ENCODE peak calls at places on chromosomes 12 and 14, in seven cellular contexts. One of them, this sample, is unnamed.

GRCh38 chr12:104600790-104601739 is 144.3 kb downstream of the CHST11 start:
- DNase-seq in MCF 10A: no peak
- DNase-seq in cardiac muscle cell: peak
- DNase-seq in kidney epithelial cell: no peak
- DNase-seq in nucleus accumbens: no peak
- DNase-seq in vagina: no peak
- DNase-seq in GM23338: no peak
- DNase-seq in this sample: no peak

GRCh38 chr14:70416717-70417349 is at the start of gene SYNJ2BP:
- DNase-seq in kidney epithelial cell: peak
- DNase-seq in MCF 10A: peak
- DNase-seq in GM23338: peak
- DNase-seq in nucleus accumbens: peak
- DNase-seq in cardiac muscle cell: peak
- DNase-seq in vagina: no peak
- DNase-seq in this sample: peak

GRCh38 chr12:19440019-19440858 is 947 bp downstream of the AEBP2 start:
- DNase-seq in kidney epithelial cell: no peak
- DNase-seq in cardiac muscle cell: peak
- DNase-seq in MCF 10A: peak
- DNase-seq in GM23338: peak
- DNase-seq in nucleus accumbens: peak
- DNase-seq in vagina: no peak
- DNase-seq in this sample: peak

GRCh38 chr14:38481939-38482678 is 226.2 kb upstream of the CLEC14A start:
- DNase-seq in cardiac muscle cell: peak
- DNase-seq in nucleus accumbens: no peak
- DNase-seq in kidney epithelial cell: peak
- DNase-seq in vagina: no peak
- DNase-seq in GM23338: peak
- DNase-seq in MCF 10A: peak
- DNase-seq in this sample: peak

GRCh38 chr14:95327558-95328374 is 8.1 kb upstream of the CLMN start:
- DNase-seq in GM23338: no peak
- DNase-seq in cardiac muscle cell: no peak
- DNase-seq in vagina: no peak
- DNase-seq in MCF 10A: no peak
- DNase-seq in nucleus accumbens: no peak
- DNase-seq in kidney epithelial cell: no peak
- DNase-seq in this sample: no peak

GRCh38 chr12:52380271-52380694 is 5.2 kb downstream of the KRT84 start:
- DNase-seq in vagina: no peak
- DNase-seq in GM23338: peak
- DNase-seq in cardiac muscle cell: peak
- DNase-seq in MCF 10A: peak
- DNase-seq in kidney epithelial cell: no peak
- DNase-seq in nucleus accumbens: peak
- DNase-seq in this sample: peak

GRCh38 chr12:124208469-124208868 is 86.4 kb upstream of the RFLNA start:
- DNase-seq in nucleus accumbens: no peak
- DNase-seq in MCF 10A: no peak
- DNase-seq in vagina: no peak
- DNase-seq in GM23338: no peak
- DNase-seq in cardiac muscle cell: peak
- DNase-seq in kidney epithelial cell: no peak
- DNase-seq in this sample: no peak

GRCh38 chr14:103657466-103657865 is 28.5 kb downstream of the KLC1 start:
- DNase-seq in MCF 10A: no peak
- DNase-seq in GM23338: no peak
- DNase-seq in vagina: no peak
- DNase-seq in nucleus accumbens: no peak
- DNase-seq in kidney epithelial cell: no peak
- DNase-seq in cardiac muscle cell: peak
- DNase-seq in this sample: no peak

GRCh38 chr12:103748002-103748401 is 93.0 kb downstream of the NT5DC3 start:
- DNase-seq in cardiac muscle cell: no peak
- DNase-seq in kidney epithelial cell: no peak
- DNase-seq in vagina: no peak
- DNase-seq in MCF 10A: no peak
- DNase-seq in GM23338: no peak
- DNase-seq in nucleus accumbens: no peak
- DNase-seq in this sample: no peak

GRCh38 chr14:50037240-50037639 is 79.1 kb downstream of the VCPKMT start:
- DNase-seq in kidney epithelial cell: no peak
- DNase-seq in vagina: no peak
- DNase-seq in cardiac muscle cell: no peak
- DNase-seq in MCF 10A: no peak
- DNase-seq in nucleus accumbens: no peak
- DNase-seq in GM23338: no peak
- DNase-seq in this sample: no peak

GRCh38 chr14:26820578-26820977 is 222.7 kb upstream of the NOVA1 start:
- DNase-seq in GM23338: no peak
- DNase-seq in MCF 10A: no peak
- DNase-seq in nucleus accumbens: no peak
- DNase-seq in vagina: no peak
- DNase-seq in cardiac muscle cell: no peak
- DNase-seq in kidney epithelial cell: no peak
- DNase-seq in this sample: peak

GRCh38 chr14:20331048-20331613 is 1.9 kb downstream of the CCNB1IP1 start:
- DNase-seq in nucleus accumbens: no peak
- DNase-seq in vagina: no peak
- DNase-seq in kidney epithelial cell: no peak
- DNase-seq in GM23338: no peak
- DNase-seq in MCF 10A: no peak
- DNase-seq in cardiac muscle cell: no peak
- DNase-seq in this sample: no peak

GRCh38 chr14:57918791-57919190 is 52.9 kb upstream of the SLC35F4 start:
- DNase-seq in vagina: no peak
- DNase-seq in cardiac muscle cell: no peak
- DNase-seq in kidney epithelial cell: no peak
- DNase-seq in nucleus accumbens: no peak
- DNase-seq in MCF 10A: no peak
- DNase-seq in GM23338: no peak
- DNase-seq in this sample: no peak

GRCh38 chr12:104190641-104191176 is 24.9 kb upstream of the TXNRD1 start:
- DNase-seq in MCF 10A: no peak
- DNase-seq in cardiac muscle cell: no peak
- DNase-seq in nucleus accumbens: no peak
- DNase-seq in GM23338: no peak
- DNase-seq in vagina: no peak
- DNase-seq in kidney epithelial cell: no peak
- DNase-seq in this sample: no peak

GRCh38 chr12:28611501-28611900 is 421.2 kb downstream of the CCDC91 start:
- DNase-seq in nucleus accumbens: no peak
- DNase-seq in cardiac muscle cell: no peak
- DNase-seq in vagina: no peak
- DNase-seq in MCF 10A: peak
- DNase-seq in GM23338: no peak
- DNase-seq in kidney epithelial cell: no peak
- DNase-seq in this sample: no peak

GRCh38 chr12:52190860-52191729 is 719 bp downstream of the KRT80 start:
- DNase-seq in GM23338: no peak
- DNase-seq in vagina: no peak
- DNase-seq in nucleus accumbens: no peak
- DNase-seq in cardiac muscle cell: no peak
- DNase-seq in kidney epithelial cell: no peak
- DNase-seq in MCF 10A: no peak
- DNase-seq in this sample: no peak

GRCh38 chr14:73472182-73473114 is 14.1 kb upstream of the NUMB start:
- DNase-seq in vagina: no peak
- DNase-seq in cardiac muscle cell: peak
- DNase-seq in nucleus accumbens: peak
- DNase-seq in MCF 10A: peak
- DNase-seq in GM23338: peak
- DNase-seq in kidney epithelial cell: no peak
- DNase-seq in this sample: peak

GRCh38 chr14:71931492-71932228 is 569 bp upstream of the RGS6 start:
- DNase-seq in kidney epithelial cell: no peak
- DNase-seq in nucleus accumbens: peak
- DNase-seq in cardiac muscle cell: no peak
- DNase-seq in GM23338: no peak
- DNase-seq in MCF 10A: peak
- DNase-seq in vagina: no peak
- DNase-seq in this sample: no peak

GRCh38 chr12:77133566-77133965 is 68.2 kb upstream of the E2F7 start:
- DNase-seq in kidney epithelial cell: no peak
- DNase-seq in cardiac muscle cell: peak
- DNase-seq in nucleus accumbens: no peak
- DNase-seq in vagina: no peak
- DNase-seq in GM23338: peak
- DNase-seq in MCF 10A: peak
- DNase-seq in this sample: peak

GRCh38 chr12:114344264-114344663 is 61.7 kb downstream of the TBX5 start:
- DNase-seq in GM23338: no peak
- DNase-seq in cardiac muscle cell: no peak
- DNase-seq in nucleus accumbens: no peak
- DNase-seq in kidney epithelial cell: no peak
- DNase-seq in vagina: no peak
- DNase-seq in MCF 10A: no peak
- DNase-seq in this sample: no peak

GRCh38 chr12:10304161-10304574 is 3.5 kb upstream of the KLRD1 start:
- DNase-seq in MCF 10A: peak
- DNase-seq in cardiac muscle cell: no peak
- DNase-seq in vagina: no peak
- DNase-seq in nucleus accumbens: no peak
- DNase-seq in GM23338: no peak
- DNase-seq in kidney epithelial cell: peak
- DNase-seq in this sample: no peak

GRCh38 chr14:80973918-80974317 is 18.5 kb downstream of the TSHR start:
- DNase-seq in nucleus accumbens: no peak
- DNase-seq in GM23338: no peak
- DNase-seq in vagina: no peak
- DNase-seq in cardiac muscle cell: no peak
- DNase-seq in kidney epithelial cell: peak
- DNase-seq in MCF 10A: no peak
- DNase-seq in this sample: no peak

GRCh38 chr14:91369628-91370445 is 47.8 kb downstream of the CCDC88C start:
- DNase-seq in GM23338: no peak
- DNase-seq in MCF 10A: peak
- DNase-seq in vagina: no peak
- DNase-seq in cardiac muscle cell: no peak
- DNase-seq in nucleus accumbens: peak
- DNase-seq in kidney epithelial cell: no peak
- DNase-seq in this sample: no peak

GRCh38 chr14:75165586-75166391 is 10.6 kb downstream of the TMED10 start:
- DNase-seq in nucleus accumbens: peak
- DNase-seq in vagina: no peak
- DNase-seq in kidney epithelial cell: no peak
- DNase-seq in cardiac muscle cell: peak
- DNase-seq in MCF 10A: no peak
- DNase-seq in GM23338: no peak
- DNase-seq in this sample: no peak

GRCh38 chr14:76883437-76883836 is 57.2 kb downstream of the LRRC74A start:
- DNase-seq in MCF 10A: no peak
- DNase-seq in GM23338: no peak
- DNase-seq in vagina: no peak
- DNase-seq in cardiac muscle cell: no peak
- DNase-seq in nucleus accumbens: no peak
- DNase-seq in kidney epithelial cell: no peak
- DNase-seq in this sample: no peak

GRCh38 chr14:49959822-49960408 is 67.0 kb downstream of the ARF6 start:
- DNase-seq in MCF 10A: no peak
- DNase-seq in cardiac muscle cell: no peak
- DNase-seq in GM23338: no peak
- DNase-seq in kidney epithelial cell: no peak
- DNase-seq in vagina: no peak
- DNase-seq in nucleus accumbens: no peak
- DNase-seq in this sample: no peak

GRCh38 chr14:91084516-91084915 is 24.1 kb upstream of the RPS6KA5 start:
- DNase-seq in vagina: no peak
- DNase-seq in MCF 10A: no peak
- DNase-seq in cardiac muscle cell: no peak
- DNase-seq in kidney epithelial cell: no peak
- DNase-seq in GM23338: no peak
- DNase-seq in nucleus accumbens: no peak
- DNase-seq in this sample: no peak

GRCh38 chr14:100049220-100049619 is 16.0 kb upstream of the EVL start:
- DNase-seq in vagina: no peak
- DNase-seq in nucleus accumbens: no peak
- DNase-seq in GM23338: no peak
- DNase-seq in kidney epithelial cell: no peak
- DNase-seq in cardiac muscle cell: peak
- DNase-seq in MCF 10A: peak
- DNase-seq in this sample: no peak

GRCh38 chr14:97262336-97262735 is 465.2 kb downstream of the VRK1 start:
- DNase-seq in cardiac muscle cell: no peak
- DNase-seq in vagina: no peak
- DNase-seq in GM23338: no peak
- DNase-seq in nucleus accumbens: no peak
- DNase-seq in kidney epithelial cell: no peak
- DNase-seq in MCF 10A: no peak
- DNase-seq in this sample: no peak

GRCh38 chr14:73802431-73803188 is 49.0 kb upstream of the PTGR2 start:
- DNase-seq in vagina: no peak
- DNase-seq in GM23338: peak
- DNase-seq in MCF 10A: peak
- DNase-seq in kidney epithelial cell: no peak
- DNase-seq in cardiac muscle cell: peak
- DNase-seq in nucleus accumbens: no peak
- DNase-seq in this sample: peak

GRCh38 chr12:48815281-48816110 is 2.8 kb upstream of the CACNB3 start:
- DNase-seq in MCF 10A: peak
- DNase-seq in kidney epithelial cell: peak
- DNase-seq in vagina: no peak
- DNase-seq in cardiac muscle cell: peak
- DNase-seq in GM23338: peak
- DNase-seq in nucleus accumbens: peak
- DNase-seq in this sample: peak

GRCh38 chr14:54627325-54627717 is 60.4 kb downstream of the SAMD4A start:
- DNase-seq in cardiac muscle cell: no peak
- DNase-seq in kidney epithelial cell: no peak
- DNase-seq in MCF 10A: no peak
- DNase-seq in GM23338: peak
- DNase-seq in nucleus accumbens: no peak
- DNase-seq in vagina: no peak
- DNase-seq in this sample: no peak

GRCh38 chr12:4736048-4736447 is 15.8 kb downstream of the GALNT8 start:
- DNase-seq in GM23338: no peak
- DNase-seq in vagina: no peak
- DNase-seq in nucleus accumbens: no peak
- DNase-seq in MCF 10A: no peak
- DNase-seq in cardiac muscle cell: no peak
- DNase-seq in kidney epithelial cell: no peak
- DNase-seq in this sample: no peak

GRCh38 chr14:72638021-72638420 is 255.9 kb downstream of the DPF3 start:
- DNase-seq in vagina: no peak
- DNase-seq in cardiac muscle cell: peak
- DNase-seq in kidney epithelial cell: peak
- DNase-seq in nucleus accumbens: no peak
- DNase-seq in GM23338: no peak
- DNase-seq in MCF 10A: peak
- DNase-seq in this sample: peak

GRCh38 chr12:41466300-41466699 is 278.2 kb downstream of the PDZRN4 start:
- DNase-seq in nucleus accumbens: no peak
- DNase-seq in vagina: no peak
- DNase-seq in kidney epithelial cell: no peak
- DNase-seq in GM23338: no peak
- DNase-seq in cardiac muscle cell: no peak
- DNase-seq in MCF 10A: no peak
- DNase-seq in this sample: no peak

GRCh38 chr14:64948612-64949210 is 6.2 kb upstream of the GPX2 start:
- DNase-seq in nucleus accumbens: no peak
- DNase-seq in kidney epithelial cell: no peak
- DNase-seq in vagina: no peak
- DNase-seq in GM23338: no peak
- DNase-seq in cardiac muscle cell: no peak
- DNase-seq in MCF 10A: no peak
- DNase-seq in this sample: no peak

GRCh38 chr12:7695159-7695930 is at the start of gene GDF3:
- DNase-seq in kidney epithelial cell: no peak
- DNase-seq in cardiac muscle cell: peak
- DNase-seq in nucleus accumbens: no peak
- DNase-seq in MCF 10A: peak
- DNase-seq in GM23338: peak
- DNase-seq in vagina: no peak
- DNase-seq in this sample: peak